ENCODE peak calls at places on chromosomes 1 and 21, in five cellular contexts. One of them, this sample, is unnamed.

GRCh38 chr1:156815307-156815826 is 1.3 kb downstream of the SH2D2A start:
- DNase-seq in transverse colon: peak
- DNase-seq in sciatic nerve: peak
- DNase-seq in NAMALWA: no peak
- DNase-seq in EL: peak
- DNase-seq in this sample: peak

GRCh38 chr1:240474133-240474614 is 137.8 kb downstream of the GREM2 start:
- DNase-seq in EL: peak
- DNase-seq in transverse colon: no peak
- DNase-seq in NAMALWA: no peak
- DNase-seq in sciatic nerve: no peak
- DNase-seq in this sample: no peak

GRCh38 chr1:94120983-94121382 is at the start of gene ABCA4:
- DNase-seq in transverse colon: no peak
- DNase-seq in sciatic nerve: no peak
- DNase-seq in EL: no peak
- DNase-seq in NAMALWA: no peak
- DNase-seq in this sample: no peak

GRCh38 chr1:923131-923990 is at the start of gene SAMD11:
- DNase-seq in EL: peak
- DNase-seq in NAMALWA: peak
- DNase-seq in sciatic nerve: peak
- DNase-seq in transverse colon: peak
- DNase-seq in this sample: peak

GRCh38 chr1:14784790-14785773 is 186.6 kb downstream of the KAZN start:
- DNase-seq in sciatic nerve: no peak
- DNase-seq in NAMALWA: no peak
- DNase-seq in EL: no peak
- DNase-seq in transverse colon: no peak
- DNase-seq in this sample: peak

GRCh38 chr1:207779008-207779407 is 27.2 kb downstream of the CD46 start:
- DNase-seq in transverse colon: no peak
- DNase-seq in EL: no peak
- DNase-seq in NAMALWA: no peak
- DNase-seq in sciatic nerve: no peak
- DNase-seq in this sample: no peak

GRCh38 chr1:93738075-93738622 is 56.5 kb upstream of the BCAR3 start:
- DNase-seq in EL: peak
- DNase-seq in NAMALWA: no peak
- DNase-seq in transverse colon: no peak
- DNase-seq in sciatic nerve: no peak
- DNase-seq in this sample: no peak

GRCh38 chr1:205301220-205301821 is 20.2 kb downstream of the NUAK2 start:
- DNase-seq in transverse colon: peak
- DNase-seq in sciatic nerve: peak
- DNase-seq in NAMALWA: peak
- DNase-seq in EL: peak
- DNase-seq in this sample: no peak

GRCh38 chr1:206001476-206001888 is 1.7 kb downstream of the RAB7B start:
- DNase-seq in EL: peak
- DNase-seq in NAMALWA: no peak
- DNase-seq in transverse colon: no peak
- DNase-seq in sciatic nerve: peak
- DNase-seq in this sample: peak

GRCh38 chr1:234780531-234781162 is 170.7 kb upstream of the IRF2BP2 start:
- DNase-seq in EL: no peak
- DNase-seq in NAMALWA: peak
- DNase-seq in transverse colon: no peak
- DNase-seq in sciatic nerve: no peak
- DNase-seq in this sample: peak

GRCh38 chr1:179025975-179026812 is 500 bp downstream of the FAM20B start:
- DNase-seq in transverse colon: peak
- DNase-seq in EL: peak
- DNase-seq in NAMALWA: peak
- DNase-seq in sciatic nerve: peak
- DNase-seq in this sample: peak

GRCh38 chr1:166950156-166950555 is 25.2 kb downstream of the ILDR2 start:
- DNase-seq in NAMALWA: no peak
- DNase-seq in EL: no peak
- DNase-seq in transverse colon: no peak
- DNase-seq in sciatic nerve: no peak
- DNase-seq in this sample: no peak

GRCh38 chr1:181714428-181714827 is 231.1 kb downstream of the CACNA1E start:
- DNase-seq in NAMALWA: no peak
- DNase-seq in EL: no peak
- DNase-seq in transverse colon: no peak
- DNase-seq in sciatic nerve: no peak
- DNase-seq in this sample: no peak

GRCh38 chr1:51623025-51623424 is 6.1 kb downstream of the OSBPL9 start:
- DNase-seq in EL: no peak
- DNase-seq in transverse colon: no peak
- DNase-seq in sciatic nerve: no peak
- DNase-seq in NAMALWA: no peak
- DNase-seq in this sample: no peak

GRCh38 chr1:157292302-157292701 is 154.1 kb upstream of the ETV3 start:
- DNase-seq in transverse colon: no peak
- DNase-seq in NAMALWA: no peak
- DNase-seq in sciatic nerve: no peak
- DNase-seq in EL: no peak
- DNase-seq in this sample: no peak

GRCh38 chr1:152013664-152014237 is 20.1 kb upstream of the S100A10 start:
- DNase-seq in EL: peak
- DNase-seq in NAMALWA: peak
- DNase-seq in transverse colon: peak
- DNase-seq in sciatic nerve: no peak
- DNase-seq in this sample: peak

GRCh38 chr1:6116137-6116536 is 64.0 kb downstream of the CHD5 start:
- DNase-seq in EL: peak
- DNase-seq in sciatic nerve: no peak
- DNase-seq in transverse colon: no peak
- DNase-seq in NAMALWA: no peak
- DNase-seq in this sample: no peak

GRCh38 chr1:182985876-182986275 is 32.9 kb upstream of the SHCBP1L start:
- DNase-seq in NAMALWA: no peak
- DNase-seq in EL: no peak
- DNase-seq in sciatic nerve: no peak
- DNase-seq in transverse colon: no peak
- DNase-seq in this sample: no peak

GRCh38 chr1:241972703-241973375 is 15.3 kb downstream of the BECN2 start:
- DNase-seq in transverse colon: no peak
- DNase-seq in NAMALWA: peak
- DNase-seq in EL: peak
- DNase-seq in sciatic nerve: no peak
- DNase-seq in this sample: no peak

GRCh38 chr1:65423884-65424655 is 3.6 kb downstream of the LEPR start:
- DNase-seq in NAMALWA: no peak
- DNase-seq in EL: peak
- DNase-seq in sciatic nerve: no peak
- DNase-seq in transverse colon: no peak
- DNase-seq in this sample: peak

GRCh38 chr21:43361493-43362296 is 65.2 kb downstream of the SIK1 start:
- DNase-seq in transverse colon: peak
- DNase-seq in EL: peak
- DNase-seq in NAMALWA: peak
- DNase-seq in sciatic nerve: no peak
- DNase-seq in this sample: no peak

GRCh38 chr1:219350172-219350571 is 176.5 kb downstream of the LYPLAL1 start:
- DNase-seq in transverse colon: no peak
- DNase-seq in EL: no peak
- DNase-seq in NAMALWA: no peak
- DNase-seq in sciatic nerve: no peak
- DNase-seq in this sample: no peak

GRCh38 chr1:109819365-109819764 is 55.6 kb upstream of the EPS8L3 start:
- DNase-seq in EL: no peak
- DNase-seq in NAMALWA: no peak
- DNase-seq in sciatic nerve: no peak
- DNase-seq in transverse colon: no peak
- DNase-seq in this sample: peak

GRCh38 chr1:179550753-179551682 is 24.7 kb downstream of the NPHS2 start:
- DNase-seq in sciatic nerve: no peak
- DNase-seq in transverse colon: no peak
- DNase-seq in EL: peak
- DNase-seq in NAMALWA: no peak
- DNase-seq in this sample: no peak

GRCh38 chr1:192104852-192105251 is 53.4 kb upstream of the RGS18 start:
- DNase-seq in EL: peak
- DNase-seq in sciatic nerve: no peak
- DNase-seq in transverse colon: no peak
- DNase-seq in NAMALWA: no peak
- DNase-seq in this sample: no peak

GRCh38 chr1:198635964-198636363 is 2.9 kb upstream of the PTPRC start:
- DNase-seq in EL: no peak
- DNase-seq in transverse colon: no peak
- DNase-seq in NAMALWA: no peak
- DNase-seq in sciatic nerve: no peak
- DNase-seq in this sample: no peak